ENCODE peak calls at places on chromosome 2, in eight cellular contexts. One of them, this sample, is unnamed.

GRCh38 chr2:197925204-197925603 is 120.8 kb downstream of the PLCL1 start:
- DNase-seq in HCT116: no peak
- DNase-seq in heart right ventricle: no peak
- DNase-seq in psoas muscle: no peak
- DNase-seq in uterus: no peak
- DNase-seq in ascending aorta: no peak
- DNase-seq in SJSA1: no peak
- DNase-seq in CD8-positive, alpha-beta memory T cell: no peak
- DNase-seq in this sample: no peak

GRCh38 chr2:45256173-45256866 is 247.1 kb upstream of the SIX2 start:
- DNase-seq in SJSA1: no peak
- DNase-seq in psoas muscle: peak; percentile 65
- DNase-seq in heart right ventricle: no peak
- DNase-seq in HCT116: no peak
- DNase-seq in ascending aorta: peak; percentile 85
- DNase-seq in CD8-positive, alpha-beta memory T cell: no peak
- DNase-seq in uterus: no peak
- DNase-seq in this sample: no peak

GRCh38 chr2:84874381-84875212 is 6.3 kb downstream of the TRABD2A start:
- DNase-seq in CD8-positive, alpha-beta memory T cell: no peak
- DNase-seq in heart right ventricle: no peak
- DNase-seq in HCT116: no peak
- DNase-seq in uterus: no peak
- DNase-seq in psoas muscle: no peak
- DNase-seq in SJSA1: peak; percentile 37
- DNase-seq in ascending aorta: peak; percentile 31
- DNase-seq in this sample: no peak

GRCh38 chr2:197073701-197074433 is 147.4 kb upstream of the PGAP1 start:
- DNase-seq in ascending aorta: no peak
- DNase-seq in heart right ventricle: peak; percentile 54
- DNase-seq in CD8-positive, alpha-beta memory T cell: no peak
- DNase-seq in psoas muscle: no peak
- DNase-seq in uterus: peak; percentile 29
- DNase-seq in SJSA1: no peak
- DNase-seq in HCT116: no peak
- DNase-seq in this sample: no peak

GRCh38 chr2:29741132-29741531 is 180.3 kb downstream of the ALK start:
- DNase-seq in uterus: no peak
- DNase-seq in HCT116: no peak
- DNase-seq in CD8-positive, alpha-beta memory T cell: no peak
- DNase-seq in heart right ventricle: no peak
- DNase-seq in SJSA1: no peak
- DNase-seq in psoas muscle: no peak
- DNase-seq in ascending aorta: no peak
- DNase-seq in this sample: no peak

GRCh38 chr2:111238336-111238735 is 117.6 kb downstream of the BCL2L11 start:
- DNase-seq in SJSA1: no peak
- DNase-seq in HCT116: no peak
- DNase-seq in psoas muscle: no peak
- DNase-seq in heart right ventricle: no peak
- DNase-seq in CD8-positive, alpha-beta memory T cell: no peak
- DNase-seq in ascending aorta: no peak
- DNase-seq in uterus: no peak
- DNase-seq in this sample: no peak

GRCh38 chr2:240893363-240893828 is 2.6 kb downstream of the MAB21L4 start:
- DNase-seq in psoas muscle: no peak
- DNase-seq in CD8-positive, alpha-beta memory T cell: no peak
- DNase-seq in HCT116: peak; percentile 28
- DNase-seq in SJSA1: peak; percentile 93
- DNase-seq in uterus: no peak
- DNase-seq in ascending aorta: no peak
- DNase-seq in heart right ventricle: no peak
- DNase-seq in this sample: peak; percentile 51

GRCh38 chr2:96618599-96619283 is 19.4 kb downstream of the KANSL3 start:
- DNase-seq in uterus: no peak
- DNase-seq in SJSA1: no peak
- DNase-seq in HCT116: no peak
- DNase-seq in ascending aorta: peak; percentile 77
- DNase-seq in CD8-positive, alpha-beta memory T cell: no peak
- DNase-seq in heart right ventricle: no peak
- DNase-seq in psoas muscle: no peak
- DNase-seq in this sample: no peak

GRCh38 chr2:158194229-158194628 is 92.6 kb downstream of the UPP2 start:
- DNase-seq in uterus: no peak
- DNase-seq in HCT116: no peak
- DNase-seq in psoas muscle: no peak
- DNase-seq in CD8-positive, alpha-beta memory T cell: no peak
- DNase-seq in heart right ventricle: no peak
- DNase-seq in SJSA1: no peak
- DNase-seq in ascending aorta: no peak
- DNase-seq in this sample: no peak

GRCh38 chr2:230885467-230886130 is 20.9 kb downstream of the ITM2C start:
- DNase-seq in HCT116: no peak
- DNase-seq in uterus: no peak
- DNase-seq in heart right ventricle: no peak
- DNase-seq in SJSA1: no peak
- DNase-seq in CD8-positive, alpha-beta memory T cell: no peak
- DNase-seq in psoas muscle: no peak
- DNase-seq in ascending aorta: no peak
- DNase-seq in this sample: no peak

GRCh38 chr2:225932741-225933413 is 533.4 kb downstream of the NYAP2 start:
- DNase-seq in heart right ventricle: no peak
- DNase-seq in ascending aorta: no peak
- DNase-seq in CD8-positive, alpha-beta memory T cell: no peak
- DNase-seq in HCT116: no peak
- DNase-seq in uterus: no peak
- DNase-seq in psoas muscle: no peak
- DNase-seq in SJSA1: no peak
- DNase-seq in this sample: no peak

GRCh38 chr2:181058378-181059269 is 78.2 kb downstream of the UBE2E3 start:
- DNase-seq in heart right ventricle: no peak
- DNase-seq in ascending aorta: no peak
- DNase-seq in SJSA1: peak; percentile 40
- DNase-seq in psoas muscle: no peak
- DNase-seq in HCT116: peak; percentile 47
- DNase-seq in CD8-positive, alpha-beta memory T cell: peak; percentile 56
- DNase-seq in uterus: no peak
- DNase-seq in this sample: no peak

GRCh38 chr2:238415036-238415764 is 11.5 kb upstream of the ASB1 start:
- DNase-seq in HCT116: no peak
- DNase-seq in psoas muscle: no peak
- DNase-seq in ascending aorta: no peak
- DNase-seq in CD8-positive, alpha-beta memory T cell: no peak
- DNase-seq in SJSA1: no peak
- DNase-seq in heart right ventricle: no peak
- DNase-seq in uterus: no peak
- DNase-seq in this sample: no peak

GRCh38 chr2:132547089-132547687 is 122.8 kb downstream of the LYPD1 start:
- DNase-seq in ascending aorta: no peak
- DNase-seq in CD8-positive, alpha-beta memory T cell: no peak
- DNase-seq in uterus: peak; percentile 26
- DNase-seq in SJSA1: peak; percentile 48
- DNase-seq in HCT116: peak; percentile 36
- DNase-seq in heart right ventricle: peak; percentile 67
- DNase-seq in psoas muscle: peak; percentile 33
- DNase-seq in this sample: no peak

GRCh38 chr2:60794271-60794863 is 38.3 kb downstream of the PAPOLG start:
- DNase-seq in HCT116: no peak
- DNase-seq in psoas muscle: no peak
- DNase-seq in uterus: no peak
- DNase-seq in heart right ventricle: no peak
- DNase-seq in CD8-positive, alpha-beta memory T cell: no peak
- DNase-seq in ascending aorta: no peak
- DNase-seq in SJSA1: peak; percentile 9
- DNase-seq in this sample: no peak

GRCh38 chr2:109468893-109469292 is 144.9 kb downstream of the SEPTIN10 start:
- DNase-seq in psoas muscle: no peak
- DNase-seq in CD8-positive, alpha-beta memory T cell: no peak
- DNase-seq in SJSA1: no peak
- DNase-seq in uterus: no peak
- DNase-seq in HCT116: no peak
- DNase-seq in heart right ventricle: no peak
- DNase-seq in ascending aorta: no peak
- DNase-seq in this sample: peak; percentile 18

GRCh38 chr2:222982010-222982908 is 69.7 kb upstream of the KCNE4 start:
- DNase-seq in CD8-positive, alpha-beta memory T cell: no peak
- DNase-seq in HCT116: peak; percentile 65
- DNase-seq in ascending aorta: peak; percentile 76
- DNase-seq in uterus: peak; percentile 32
- DNase-seq in heart right ventricle: peak; percentile 47
- DNase-seq in SJSA1: peak; percentile 32
- DNase-seq in psoas muscle: peak; percentile 19
- DNase-seq in this sample: no peak

GRCh38 chr2:25454824-25455611 is 113.3 kb upstream of the DNMT3A start:
- DNase-seq in SJSA1: no peak
- DNase-seq in HCT116: no peak
- DNase-seq in psoas muscle: no peak
- DNase-seq in uterus: no peak
- DNase-seq in ascending aorta: no peak
- DNase-seq in CD8-positive, alpha-beta memory T cell: no peak
- DNase-seq in heart right ventricle: no peak
- DNase-seq in this sample: no peak

GRCh38 chr2:231015462-231015861 is 19.5 kb downstream of the SPATA3 start:
- DNase-seq in HCT116: no peak
- DNase-seq in CD8-positive, alpha-beta memory T cell: no peak
- DNase-seq in SJSA1: no peak
- DNase-seq in heart right ventricle: no peak
- DNase-seq in ascending aorta: no peak
- DNase-seq in psoas muscle: no peak
- DNase-seq in uterus: no peak
- DNase-seq in this sample: no peak

GRCh38 chr2:216499641-216500218 is 1.1 kb downstream of the RPL37A start:
- DNase-seq in ascending aorta: no peak
- DNase-seq in psoas muscle: no peak
- DNase-seq in HCT116: no peak
- DNase-seq in SJSA1: no peak
- DNase-seq in heart right ventricle: no peak
- DNase-seq in CD8-positive, alpha-beta memory T cell: no peak
- DNase-seq in uterus: no peak
- DNase-seq in this sample: no peak

GRCh38 chr2:216502776-216503629 is 4.4 kb downstream of the RPL37A start:
- DNase-seq in uterus: no peak
- DNase-seq in HCT116: no peak
- DNase-seq in CD8-positive, alpha-beta memory T cell: no peak
- DNase-seq in ascending aorta: no peak
- DNase-seq in heart right ventricle: no peak
- DNase-seq in psoas muscle: no peak
- DNase-seq in SJSA1: no peak
- DNase-seq in this sample: no peak

GRCh38 chr2:216501854-216502253 is 3.2 kb downstream of the RPL37A start:
- DNase-seq in heart right ventricle: no peak
- DNase-seq in SJSA1: no peak
- DNase-seq in ascending aorta: no peak
- DNase-seq in HCT116: no peak
- DNase-seq in uterus: no peak
- DNase-seq in CD8-positive, alpha-beta memory T cell: no peak
- DNase-seq in psoas muscle: no peak
- DNase-seq in this sample: no peak

GRCh38 chr2:216498418-216499413 is at the start of gene RPL37A:
- DNase-seq in ascending aorta: peak; percentile 94
- DNase-seq in psoas muscle: peak; percentile 94
- DNase-seq in uterus: peak; percentile 91
- DNase-seq in heart right ventricle: peak; percentile 95
- DNase-seq in CD8-positive, alpha-beta memory T cell: peak; percentile 91
- DNase-seq in HCT116: peak; percentile 94
- DNase-seq in SJSA1: peak; percentile 94
- DNase-seq in this sample: peak; percentile 95

DNA sequence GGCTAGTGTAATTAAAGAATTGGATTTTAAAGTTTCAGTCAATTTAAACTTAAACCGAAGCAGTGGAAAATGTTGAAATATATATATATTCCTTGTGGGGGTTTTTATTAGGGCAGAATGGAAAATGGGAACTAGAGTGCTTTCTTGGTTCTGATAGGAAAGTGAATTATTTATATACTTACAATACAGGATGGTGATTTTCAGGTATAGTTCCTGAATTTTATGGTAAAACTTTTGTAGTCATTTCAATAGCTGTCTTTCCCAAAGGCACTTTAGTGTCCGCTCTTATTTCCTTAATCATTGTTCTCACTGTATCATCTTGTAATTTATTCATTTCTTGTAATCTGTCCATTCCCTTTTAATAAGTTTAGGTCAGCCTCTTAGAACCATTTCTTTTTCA is 1.9 kb downstream of the RPL37A start:
- DNase-seq in psoas muscle: no peak
- DNase-seq in ascending aorta: no peak
- DNase-seq in heart right ventricle: no peak
- DNase-seq in HCT116: no peak
- DNase-seq in SJSA1: no peak
- DNase-seq in CD8-positive, alpha-beta memory T cell: no peak
- DNase-seq in uterus: no peak
- DNase-seq in this sample: no peak
- H3K4me1 ChIP-seq in psoas muscle: peaks cover 28% of the 10 kb centered on the region
- H3K4me1 ChIP-seq in ascending aorta: peaks cover 13% of the 10 kb centered on the region
- H3K4me1 ChIP-seq in heart right ventricle: peaks cover 27% of the 10 kb centered on the region
- H3K4me1 ChIP-seq in HCT116: peaks cover 26% of the 10 kb centered on the region
- H3K4me1 ChIP-seq in SJSA1: peaks cover 47% of the 10 kb centered on the region
- H3K4me1 ChIP-seq in CD8-positive, alpha-beta memory T cell: peaks cover 30% of the 10 kb centered on the region
- H3K4me1 ChIP-seq in uterus: no peaks in the 10 kb centered on the region
- H3K4me1 ChIP-seq in this sample: peaks cover 48% of the 10 kb centered on the region

GRCh38 chr2:48515588-48515987 is 14.4 kb upstream of the STON1 start:
- DNase-seq in psoas muscle: no peak
- DNase-seq in CD8-positive, alpha-beta memory T cell: no peak
- DNase-seq in HCT116: no peak
- DNase-seq in uterus: peak; percentile 31
- DNase-seq in ascending aorta: no peak
- DNase-seq in heart right ventricle: no peak
- DNase-seq in SJSA1: no peak
- DNase-seq in this sample: peak; percentile 54
- H3K27ac ChIP-seq in psoas muscle: no peak overlapping the region
- H3K27ac ChIP-seq in CD8-positive, alpha-beta memory T cell: no peak overlapping the region
- H3K27ac ChIP-seq in HCT116: no peak overlapping the region
- H3K27ac ChIP-seq in uterus: peak overlapping the region; percentile 97
- H3K27ac ChIP-seq in ascending aorta: peak overlapping the region; percentile 58
- H3K27ac ChIP-seq in heart right ventricle: peak overlapping the region; percentile 68
- H3K27ac ChIP-seq in SJSA1: no peak overlapping the region
- H3K27ac ChIP-seq in this sample: peak overlapping the region; percentile 61

DNA sequence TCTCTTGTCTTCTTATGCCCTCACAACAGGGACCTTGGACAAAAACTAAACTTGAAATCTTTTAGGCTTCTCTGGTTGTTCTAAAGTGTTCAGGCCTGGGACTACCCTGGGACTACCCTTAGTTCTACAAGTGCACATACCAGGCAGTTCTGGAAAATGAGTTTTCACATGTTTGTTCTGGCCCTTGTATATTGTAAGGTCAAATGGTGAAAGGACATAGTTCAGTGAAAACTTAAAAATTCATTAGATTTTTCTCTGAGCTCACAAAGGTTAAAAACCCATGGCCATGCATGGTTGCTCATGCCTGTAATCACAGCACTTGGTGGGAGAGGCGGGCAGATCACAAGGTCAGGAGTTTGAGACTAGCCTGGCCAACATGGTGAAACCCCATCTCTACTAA is 875.5 kb upstream of the FAM98A start:
- DNase-seq in uterus: no peak
- DNase-seq in HCT116: no peak
- DNase-seq in psoas muscle: no peak
- DNase-seq in ascending aorta: no peak
- DNase-seq in CD8-positive, alpha-beta memory T cell: no peak
- DNase-seq in heart right ventricle: no peak
- DNase-seq in SJSA1: no peak
- DNase-seq in this sample: no peak
- H3K9me3 ChIP-seq in uterus: no peaks in the 10 kb centered on the region
- H3K9me3 ChIP-seq in HCT116: no peaks in the 10 kb centered on the region
- H3K9me3 ChIP-seq in psoas muscle: no peaks in the 10 kb centered on the region
- H3K9me3 ChIP-seq in ascending aorta: no peaks in the 10 kb centered on the region
- H3K9me3 ChIP-seq in CD8-positive, alpha-beta memory T cell: no peaks in the 10 kb centered on the region
- H3K9me3 ChIP-seq in heart right ventricle: no peaks in the 10 kb centered on the region
- H3K9me3 ChIP-seq in SJSA1: peaks cover 3% of the 10 kb centered on the region
- H3K9me3 ChIP-seq in this sample: peaks cover 9% of the 10 kb centered on the region

GRCh38 chr2:219252570-219252899 is 508 bp upstream of the TUBA4B start:
- DNase-seq in HCT116: no peak
- DNase-seq in SJSA1: no peak
- DNase-seq in heart right ventricle: no peak
- DNase-seq in ascending aorta: no peak
- DNase-seq in uterus: no peak
- DNase-seq in CD8-positive, alpha-beta memory T cell: peak; percentile 70
- DNase-seq in psoas muscle: peak; percentile 53
- DNase-seq in this sample: no peak
- H3K4me1 ChIP-seq in HCT116: peaks cover 63% of the 10 kb centered on the region
- H3K4me1 ChIP-seq in SJSA1: peaks cover 31% of the 10 kb centered on the region
- H3K4me1 ChIP-seq in heart right ventricle: peaks cover 56% of the 10 kb centered on the region
- H3K4me1 ChIP-seq in ascending aorta: peaks cover 50% of the 10 kb centered on the region
- H3K4me1 ChIP-seq in uterus: no peaks in the 10 kb centered on the region
- H3K4me1 ChIP-seq in CD8-positive, alpha-beta memory T cell: peaks cover 51% of the 10 kb centered on the region
- H3K4me1 ChIP-seq in psoas muscle: peaks cover 47% of the 10 kb centered on the region
- H3K4me1 ChIP-seq in this sample: peaks cover 68% of the 10 kb centered on the region

This sample was measured in left lung.